ENCODE peak calls at places on chromosomes 6 and 20, in four cellular contexts. H is AG20443; W is NT2/D1; J is activated T-helper 9 cell treated with anti-CD3 and anti-CD28 coated beads, Interleukin-2, amount 50 U/mL, for 16 hours. X is an unnamed sample.

GRCh38 chr6:37731888-37732287 is 34.2 kb upstream of the MDGA1 start:
- DNase-seq in J (peak; percentile 31), H (no peak), W (no peak), X (no peak)

GRCh38 chr20:24199493-24199892 is 210.9 kb upstream of the GGTLC1 start:
- DNase-seq in J (no peak), H (no peak), W (no peak), X (no peak)

GRCh38 chr6:102389994-102390393 is 996.5 kb downstream of the GRIK2 start:
- DNase-seq in J (no peak), H (no peak), W (no peak), X (no peak)

GRCh38 chr20:62294516-62294915 is 8.3 kb upstream of the ADRM1 start:
- DNase-seq in H (no peak), J (no peak), W (no peak), X (peak; percentile 79)

GRCh38 chr20:37397076-37397953 is 51.4 kb downstream of the SRC start:
- DNase-seq in W (peak; percentile 46), J (no peak), H (no peak), X (peak; percentile 92)

GRCh38 chr6:46888031-46888430 is 33.7 kb downstream of the ADGRF5 start:
- DNase-seq in J (no peak), H (no peak), W (no peak), X (no peak)

GRCh38 chr20:63053430-63054102 is 46.8 kb upstream of the BHLHE23 start:
- DNase-seq in J (no peak), H (no peak), W (no peak), X (peak; percentile 73)

GRCh38 chr20:1876217-1876921 is 18.8 kb upstream of the SIRPA start:
- DNase-seq in W (no peak), J (no peak), H (no peak), X (no peak)

GRCh38 chr6:159089909-159090308 is 45.1 kb upstream of the TAGAP start:
- DNase-seq in H (no peak), W (no peak), J (no peak), X (no peak)

GRCh38 chr20:35820715-35821114 is 48.9 kb downstream of the PHF20 start:
- DNase-seq in H (peak; percentile 41), W (no peak), J (no peak), X (no peak)

GRCh38 chr20:61767776-61768494 is 297.7 kb downstream of the TAF4 start:
- DNase-seq in W (no peak), J (no peak), H (no peak), X (peak; percentile 71)

GRCh38 chr6:14944593-14944992 is 301.3 kb upstream of the JARID2 start:
- DNase-seq in H (no peak), J (no peak), W (no peak), X (no peak)

GRCh38 chr6:86192123-86192522 is 549.4 kb upstream of the SYNCRIP start:
- DNase-seq in W (peak; percentile 1), H (no peak), J (no peak), X (no peak)

GRCh38 chr20:58389324-58389967 is 417 bp downstream of the VAPB start:
- DNase-seq in H (peak; percentile 79), J (no peak), W (no peak), X (peak; percentile 77)

GRCh38 chr6:29758761-29759160 is 35.5 kb downstream of the HLA-F start:
- DNase-seq in H (no peak), W (no peak), J (no peak), X (no peak)

GRCh38 chr6:145643760-145644159 is 91.6 kb downstream of the EPM2A start:
- DNase-seq in H (no peak), W (no peak), J (no peak), X (no peak)

GRCh38 chr6:150720774-150721233 is 121.1 kb downstream of the PLEKHG1 start:
- DNase-seq in J (no peak), H (no peak), W (no peak), X (no peak)

GRCh38 chr20:19524691-19525090 is 233.4 kb upstream of the RIN2 start:
- DNase-seq in W (no peak), H (no peak), J (no peak), X (no peak)

GRCh38 chr6:7765575-7766325 is 39.9 kb downstream of the BMP6 start:
- DNase-seq in W (no peak), H (peak; percentile 74), J (no peak), X (peak; percentile 74)

GRCh38 chr6:117687725-117688124 is 12.5 kb downstream of the NUS1 start:
- DNase-seq in J (no peak), H (no peak), W (no peak), X (no peak)

GRCh38 chr20:2101057-2101934 is at the start of gene STK35:
- DNase-seq in J (peak; percentile 56), W (peak; percentile 76), H (peak; percentile 87), X (peak; percentile 80)

GRCh38 chr20:3679749-3680700 is 1.8 kb downstream of the ADAM33 start:
- DNase-seq in W (no peak), J (no peak), H (peak; percentile 77), X (peak; percentile 98)

GRCh38 chr6:141848029-141848890 is 284.5 kb upstream of the GJE1 start:
- DNase-seq in J (no peak), H (no peak), W (no peak), X (no peak)

GRCh38 chr20:671252-672030 is 4.2 kb downstream of the SCRT2 start:
- DNase-seq in H (no peak), W (no peak), J (no peak), X (peak; percentile 74)

GRCh38 chr6:27582928-27583725 is 110.2 kb upstream of the ZNF184 start:
- DNase-seq in W (no peak), H (peak; percentile 63), J (no peak), X (peak; percentile 90)

GRCh38 chr6:26065952-26066380 is 21.3 kb upstream of the HFE start:
- DNase-seq in J (peak; percentile 16), H (peak; percentile 82), W (no peak), X (peak; percentile 72)

GRCh38 chr6:15184441-15184861 is 61.4 kb upstream of the JARID2 start:
- DNase-seq in W (no peak), J (peak; percentile 1), H (no peak), X (no peak)

GRCh38 chr20:25058051-25058796 is at the start of gene ACSS1:
- DNase-seq in J (peak; percentile 54), W (no peak), H (peak; percentile 58), X (peak; percentile 82)

GRCh38 chr6:36028887-36029324 is 1.3 kb downstream of the MAPK14 start:
- DNase-seq in J (peak; percentile 61), H (peak; percentile 47), W (no peak), X (peak; percentile 58)

GRCh38 chr6:84172080-84172479 is 55.4 kb downstream of the CEP162 start:
- DNase-seq in J (no peak), H (peak; percentile 9), W (no peak), X (no peak)

GRCh38 chr20:17873410-17874270 is 95.0 kb downstream of the SNX5 start:
- DNase-seq in H (peak; percentile 94), J (no peak), W (no peak), X (peak; percentile 93)

GRCh38 chr6:46899636-46900035 is 22.1 kb downstream of the ADGRF5 start:
- DNase-seq in J (no peak), H (no peak), W (no peak), X (no peak)

GRCh38 chr6:42140051-42140450 is 2.4 kb downstream of the C6orf132 start:
- DNase-seq in H (peak; percentile 58), W (no peak), J (no peak), X (peak; percentile 97)